ENCODE peak calls at places on chromosome 20, in eight cellular contexts. U is GM23338; B is fibroblast of mammary gland; O is AG04450; Y is transverse colon; T is CD8-positive, alpha-beta T cell; R is fibroblast of lung; V is ovary. M is an unnamed sample.

GRCh38 chr20:19758888-19759331 is 852 bp downstream of the RIN2 start:
- DNase-seq in O (no peak), V (peak), R (peak), Y (peak), T (no peak), B (peak), U (peak), M (no peak)

GRCh38 chr20:40797425-40797824 is 108.4 kb upstream of the MAFB start:
- DNase-seq in O (no peak), R (peak), T (peak), B (peak), V (no peak), U (peak), Y (no peak), M (no peak)

GRCh38 chr20:3199206-3199605 is 5.3 kb downstream of the DDRGK1 start:
- DNase-seq in T (no peak), B (no peak), O (no peak), Y (no peak), R (no peak), U (no peak), V (no peak), M (no peak)

GRCh38 chr20:42530855-42531674 is 658.6 kb downstream of the PTPRT start:
- DNase-seq in U (peak), R (no peak), O (no peak), T (no peak), V (no peak), B (peak), Y (no peak), M (no peak)

GRCh38 chr20:10539818-10540553 is 104.9 kb downstream of the SLX4IP start:
- DNase-seq in O (no peak), B (no peak), U (no peak), Y (no peak), V (no peak), R (no peak), T (no peak), M (no peak)

GRCh38 chr20:37642246-37642645 is 51.6 kb upstream of the CTNNBL1 start:
- DNase-seq in Y (no peak), O (no peak), T (no peak), R (no peak), U (no peak), B (no peak), V (no peak), M (no peak)

GRCh38 chr20:20668639-20669038 is 43.8 kb downstream of the RALGAPA2 start:
- DNase-seq in T (no peak), O (no peak), Y (no peak), V (no peak), B (no peak), R (no peak), U (no peak), M (no peak)

GRCh38 chr20:56628873-56629463 is at the start of gene TFAP2C:
- DNase-seq in T (no peak), V (peak), O (no peak), Y (peak), R (no peak), U (peak), B (peak), M (no peak)

GRCh38 chr20:41245086-41245707 is 72.3 kb downstream of the ZHX3 start:
- DNase-seq in R (peak), O (no peak), Y (no peak), V (peak), U (peak), B (peak), T (no peak), M (no peak)

GRCh38 chr20:25318471-25319240 is 70.8 kb downstream of the PYGB start:
- DNase-seq in B (no peak), U (no peak), T (peak), R (no peak), Y (no peak), V (no peak), O (no peak), M (no peak)

GRCh38 chr20:45017281-45017680 is 51.0 kb downstream of the STK4 start:
- DNase-seq in Y (no peak), B (no peak), V (no peak), U (peak), T (no peak), O (no peak), R (no peak), M (no peak)

GRCh38 chr20:25336561-25337422 is 53.8 kb downstream of the ABHD12 start:
- DNase-seq in B (peak), V (no peak), R (peak), U (peak), O (no peak), Y (no peak), T (no peak), M (no peak)

GRCh38 chr20:4720977-4721349 is 746 bp upstream of the PRND start:
- DNase-seq in T (no peak), O (no peak), B (no peak), V (no peak), Y (no peak), U (peak), R (no peak), M (no peak)
- H3K4me3 ChIP-seq in T (no peak), O (no peak), B (no peak), V (no peak), Y (no peak), U (no peak), R (no peak), M (no peak)

GRCh38 chr20:58853466-58853865 is 950 bp downstream of the GNAS start:
- DNase-seq in B (no peak), Y (no peak), T (no peak), V (no peak), O (no peak), R (no peak), U (no peak), M (no peak)

GRCh38 chr20:58852559-58853271 is at the start of gene GNAS:
- DNase-seq in V (no peak), Y (peak), T (peak), U (peak), O (peak), B (peak), R (peak), M (no peak)

GRCh38 chr20:58851969-58852458 is 502 bp upstream of the GNAS start:
- DNase-seq in V (no peak), O (no peak), U (no peak), R (no peak), B (no peak), T (no peak), Y (no peak), M (no peak)

GRCh38 chr20:58851221-58851968 is 693 bp upstream of the GNAS-AS1 start:
- DNase-seq in Y (no peak), B (no peak), T (no peak), V (no peak), R (no peak), U (peak), O (no peak), M (no peak)

GRCh38 chr20:58850693-58851174 is at the start of gene GNAS-AS1:
- DNase-seq in R (peak), V (peak), O (peak), T (peak), B (peak), U (peak), Y (peak), M (peak)
- TF ChIP-seq CTCF in R (no peak), V (no peak), O (peak), T (no peak), B (no peak), U (peak), Y (no peak), M (peak)

GRCh38 chr20:18497603-18498002 is 578 bp upstream of the RBBP9 start:
- DNase-seq in B (no peak), T (no peak), O (no peak), U (no peak), V (no peak), Y (no peak), R (no peak), M (no peak)
- H3K4me3 ChIP-seq in B (no peak), T (no peak), O (no peak), U (peak), V (no peak), Y (no peak), R (no peak), M (no peak)

GRCh38 chr20:48970681-48971370 is 49.3 kb downstream of the ARFGEF2 start:
- DNase-seq in T (no peak), R (no peak), O (no peak), U (no peak), V (no peak), B (peak), Y (no peak), M (no peak)
- TF ChIP-seq CTCF in T (no peak), R (no peak), O (no peak), U (peak), V (no peak), B (no peak), Y (no peak), M (no peak)